ENCODE peak calls at places on chromosomes 1 and 21, in four cellular contexts. O is upper lobe of right lung, M is tibial nerve, R is GM12865. K is an unnamed sample.
A peak's percentile ranks its signal among the peaks of the same experiment; 100 is the strongest.

GRCh38 chr1:239914827-239915231 is 176.9 kb upstream of the FMN2 start:
- DNase-seq in R (no peak), O (no peak), M (no peak), K (no peak)

GRCh38 chr1:224259986-224260385 is 70.0 kb downstream of the NVL start:
- DNase-seq in O (no peak), R (no peak), M (no peak), K (no peak)

GRCh38 chr1:11144563-11145256 is 44.4 kb upstream of the ANGPTL7 start:
- DNase-seq in M (no peak), O (no peak), R (no peak), K (no peak)

GRCh38 chr1:156958247-156958714 is 37.8 kb downstream of the LRRC71 start:
- DNase-seq in M (no peak), O (no peak), R (no peak), K (peak; percentile 35)

GRCh38 chr1:37998089-37998808 is 7.1 kb downstream of the FHL3 start:
- DNase-seq in R (no peak), O (no peak), M (no peak), K (no peak)

GRCh38 chr1:32622806-32623694 is 27.3 kb downstream of the ZBTB8OS start:
- DNase-seq in O (no peak), M (no peak), R (peak; percentile 67), K (no peak)

GRCh38 chr1:3379934-3380333 is 74.5 kb upstream of the ARHGEF16 start:
- DNase-seq in O (no peak), R (no peak), M (no peak), K (no peak)

GRCh38 chr1:218804014-218804785 is 369.5 kb upstream of the LYPLAL1 start:
- DNase-seq in M (no peak), R (no peak), O (no peak), K (no peak)

GRCh38 chr21:25895565-25896205 is 160.9 kb downstream of the GABPA start:
- DNase-seq in O (no peak), M (no peak), R (peak; percentile 46), K (peak; percentile 28)

GRCh38 chr1:219500327-219500897 is 112.5 kb downstream of the ZC3H11B start:
- DNase-seq in R (no peak), O (no peak), M (no peak), K (no peak)

GRCh38 chr1:243253927-243254232 is 1.2 kb downstream of the CEP170 start:
- DNase-seq in M (no peak), O (no peak), R (no peak), K (no peak)

GRCh38 chr1:8133657-8134430 is 107.7 kb upstream of the ERRFI1 start:
- DNase-seq in M (peak; percentile 76), O (no peak), R (no peak), K (peak; percentile 45)

GRCh38 chr1:205690122-205690756 is 9.9 kb upstream of the SLC45A3 start:
- DNase-seq in O (no peak), M (no peak), R (no peak), K (no peak)

GRCh38 chr1:161905269-161905884 is 118.3 kb downstream of the OLFML2B start:
- DNase-seq in O (no peak), M (no peak), R (peak; percentile 51), K (peak; percentile 34)

GRCh38 chr1:94922756-94923465 is 4.0 kb downstream of the CNN3 start:
- DNase-seq in M (no peak), R (no peak), O (no peak), K (no peak)

GRCh38 chr1:14413809-14414208 is 184.7 kb upstream of the KAZN start:
- DNase-seq in M (no peak), O (no peak), R (no peak), K (no peak)

GRCh38 chr21:35189077-35189863 is 140.2 kb upstream of the RUNX1 start:
- DNase-seq in M (no peak), O (no peak), R (peak; percentile 74), K (no peak)

GRCh38 chr1:167447521-167448136 is 70.7 kb downstream of the CD247 start:
- DNase-seq in M (no peak), R (peak; percentile 58), O (no peak), K (peak; percentile 80)

GRCh38 chr1:38029081-38029681 is 16.6 kb downstream of the UTP11 start:
- DNase-seq in R (no peak), O (no peak), M (no peak), K (peak; percentile 38)

GRCh38 chr1:116981521-116982037 is 20.0 kb upstream of the CD101 start:
- DNase-seq in R (no peak), M (no peak), O (no peak), K (no peak)

GRCh38 chr1:71222668-71223067 is 141.8 kb upstream of the ZRANB2 start:
- DNase-seq in R (no peak), O (no peak), M (no peak), K (peak; percentile 59)

GRCh38 chr21:14900611-14901010 is 164.2 kb downstream of the NRIP1 start:
- DNase-seq in O (no peak), M (no peak), R (no peak), K (no peak)

GRCh38 chr1:236861560-236862230 is 66.6 kb downstream of the MTR start:
- DNase-seq in M (no peak), R (no peak), O (no peak), K (no peak)

GRCh38 chr1:16394178-16394521 is 27.1 kb downstream of the SZRD1 start:
- DNase-seq in R (no peak), O (no peak), M (no peak), K (no peak)

GRCh38 chr1:247740721-247741120 is 2.3 kb downstream of the OR14K1 start:
- DNase-seq in R (no peak), M (no peak), O (no peak), K (no peak)

GRCh38 chr1:54436826-54437225 is 30.6 kb upstream of the SSBP3 start:
- DNase-seq in O (no peak), R (no peak), M (no peak), K (no peak)

GRCh38 chr1:159941139-159941866 is 4.1 kb downstream of the IGSF9 start:
- DNase-seq in R (no peak), M (no peak), O (peak; percentile 49), K (no peak)

GRCh38 chr1:80509965-80510522 is 1290.7 kb upstream of the ADGRL2 start:
- DNase-seq in R (no peak), M (no peak), O (no peak), K (no peak)

GRCh38 chr1:76759950-76760349 is 107.3 kb upstream of the ST6GALNAC5 start:
- DNase-seq in R (no peak), O (peak; percentile 78), M (no peak), K (peak; percentile 23)

K was measured in NB4.